ENCODE peak calls at places on chromosome 20, in nine cellular contexts. R is stimulated activated CD4-positive, alpha-beta T cell treated with anti-CD3 and anti-CD28 coated beads, Interleukin-12 subunit alpha, Interleukin-12 subunit beta, amount 100 ng/mL, for 48 hours; X is kidney tubule cell; T is Caki2; O is M059J; W is CD8-positive, alpha-beta T cell; B is NB4; U is stimulated activated CD8-positive, alpha-beta memory T cell treated with anti-CD3 and anti-CD28 coated beads, Interleukin-15, amount 100 ng/mL, for 4 hours; Y is activated CD4-positive, alpha-beta T cell treated with anti-CD3 and anti-CD28 coated beads, Interleukin-2, amount 10 ng/mL, durations not matched to agents 7 days and 5 days. D is an unnamed sample.

GRCh38 chr20:50368813-50369224 is 141.4 kb upstream of the PTPN1 start:
- DNase-seq in R (no peak), X (no peak), T (peak), O (no peak), W (no peak), B (no peak), U (no peak), Y (no peak), D (no peak)

GRCh38 chr20:12153616-12154015 is 235.9 kb downstream of the BTBD3 start:
- DNase-seq in R (no peak), X (peak), T (no peak), O (peak), W (no peak), B (no peak), U (no peak), Y (no peak), D (peak)

GRCh38 chr20:58251979-58252591 is 23.6 kb upstream of the ANKRD60 start:
- DNase-seq in R (no peak), X (peak), T (peak), O (peak), W (no peak), B (peak), U (no peak), Y (no peak), D (peak)

GRCh38 chr20:35006009-35006408 is 50.3 kb downstream of the MYH7B start:
- DNase-seq in R (no peak), X (no peak), T (no peak), O (no peak), W (no peak), B (no peak), U (no peak), Y (no peak), D (no peak)

GRCh38 chr20:38054647-38055046 is 21.1 kb downstream of the RPRD1B start:
- DNase-seq in R (no peak), X (no peak), T (no peak), O (no peak), W (no peak), B (no peak), U (no peak), Y (no peak), D (no peak)

GRCh38 chr20:17938889-17939619 is 29.5 kb downstream of the SNX5 start:
- DNase-seq in R (peak), X (peak), T (peak), O (peak), W (peak), B (peak), U (peak), Y (peak), D (peak)

GRCh38 chr20:36717657-36718056 is 28.2 kb downstream of the NDRG3 start:
- DNase-seq in R (no peak), X (no peak), T (no peak), O (peak), W (no peak), B (peak), U (no peak), Y (peak), D (no peak)

GRCh38 chr20:40154514-40154913 is 534.5 kb downstream of the MAFB start:
- DNase-seq in R (no peak), X (no peak), T (no peak), O (no peak), W (no peak), B (no peak), U (no peak), Y (no peak), D (no peak)

GRCh38 chr20:60026010-60026409 is 67.8 kb downstream of the CDH26 start:
- DNase-seq in R (no peak), X (no peak), T (no peak), O (no peak), W (no peak), B (no peak), U (no peak), Y (no peak), D (no peak)

GRCh38 chr20:9590189-9590588 is 75.8 kb downstream of the LAMP5 start:
- DNase-seq in R (no peak), X (peak), T (no peak), O (peak), W (no peak), B (no peak), U (no peak), Y (no peak), D (peak)

GRCh38 chr20:47691632-47692031 is 93.6 kb downstream of the SULF2 start:
- DNase-seq in R (no peak), X (peak), T (no peak), O (peak), W (no peak), B (peak), U (no peak), Y (no peak), D (peak)

GRCh38 chr20:4555188-4555893 is 166.4 kb upstream of the PRND start:
- DNase-seq in R (no peak), X (peak), T (peak), O (peak), W (no peak), B (no peak), U (no peak), Y (no peak), D (peak)

GRCh38 chr20:24149175-24149574 is 160.6 kb upstream of the GGTLC1 start:
- DNase-seq in R (no peak), X (peak), T (no peak), O (peak), W (no peak), B (no peak), U (no peak), Y (no peak), D (no peak)

GRCh38 chr20:57627972-57628650 is 7.9 kb upstream of the ZBP1 start:
- DNase-seq in R (no peak), X (no peak), T (no peak), O (no peak), W (peak), B (peak), U (no peak), Y (peak), D (peak)

GRCh38 chr20:53797085-53797484 is 203.4 kb upstream of the ZNF217 start:
- DNase-seq in R (no peak), X (no peak), T (no peak), O (no peak), W (no peak), B (no peak), U (no peak), Y (no peak), D (no peak)

GRCh38 chr20:46027245-46027853 is 1.7 kb upstream of the SLC12A5 start:
- DNase-seq in R (no peak), X (peak), T (peak), O (peak), W (peak), B (peak), U (no peak), Y (peak), D (peak)

GRCh38 chr20:19588731-19589130 is 169.3 kb upstream of the RIN2 start:
- DNase-seq in R (no peak), X (no peak), T (no peak), O (peak), W (no peak), B (no peak), U (no peak), Y (no peak), D (peak)

GRCh38 chr20:24763386-24764026 is 185.6 kb upstream of the CST7 start:
- DNase-seq in R (no peak), X (no peak), T (no peak), O (no peak), W (no peak), B (no peak), U (no peak), Y (no peak), D (no peak)

GRCh38 chr20:57411406-57412283 is 20.4 kb downstream of the RBM38 start:
- DNase-seq in R (no peak), X (no peak), T (no peak), O (no peak), W (no peak), B (no peak), U (no peak), Y (no peak), D (no peak)

GRCh38 chr20:4007383-4008025 is 7.9 kb downstream of the RNF24 start:
- DNase-seq in R (no peak), X (no peak), T (no peak), O (peak), W (no peak), B (peak), U (no peak), Y (no peak), D (no peak)

GRCh38 chr20:56793916-56794315 is 164.8 kb downstream of the TFAP2C start:
- DNase-seq in R (no peak), X (no peak), T (no peak), O (no peak), W (no peak), B (no peak), U (no peak), Y (no peak), D (no peak)

GRCh38 chr20:22684072-22684762 is 99.8 kb upstream of the FOXA2 start:
- DNase-seq in R (peak), X (peak), T (peak), O (peak), W (no peak), B (peak), U (no peak), Y (peak), D (peak)

GRCh38 chr20:59752101-59752586 is 147.8 kb downstream of the PHACTR3 start:
- DNase-seq in R (no peak), X (no peak), T (no peak), O (no peak), W (no peak), B (peak), U (no peak), Y (no peak), D (no peak)